ENCODE peak calls at places on chromosomes 13 and 19, in five cellular contexts. J is AG10803, A is IMR-90, W is GM20000, L is PC-9. B is an unnamed sample.

GRCh38 chr13:58630794-58631193 is 999.2 kb downstream of the PCDH17 start:
- DNase-seq in J (no peak), A (no peak), W (no peak), L (no peak), B (no peak)

GRCh38 chr13:30668305-30668704 is 50.6 kb downstream of the USPL1 start:
- DNase-seq in J (no peak), A (no peak), W (no peak), L (no peak), B (no peak)

GRCh38 chr19:39935262-39935661 is 828 bp upstream of the FCGBP start:
- DNase-seq in J (no peak), A (no peak), W (no peak), L (no peak), B (no peak)

GRCh38 chr19:17240062-17240854 is 5.5 kb downstream of the NR2F6 start:
- DNase-seq in J (no peak), A (no peak), W (no peak), L (no peak), B (no peak)

GRCh38 chr13:63012016-63012415 is 1596.4 kb upstream of the PCDH20 start:
- DNase-seq in J (no peak), A (no peak), W (no peak), L (no peak), B (no peak)

GRCh38 chr13:110326263-110326904 is 19.3 kb downstream of the COL4A2 start:
- DNase-seq in J (no peak), A (no peak), W (no peak), L (no peak), B (no peak)

GRCh38 chr13:32894589-32895001 is 121.6 kb upstream of the KL start:
- DNase-seq in J (peak), A (peak), W (no peak), L (no peak), B (no peak)

GRCh38 chr19:6719992-6720368 is 470 bp downstream of the C3 start:
- DNase-seq in J (no peak), A (no peak), W (no peak), L (no peak), B (no peak)

GRCh38 chr13:60213236-60213746 is 49.6 kb upstream of the DIAPH3 start:
- DNase-seq in J (no peak), A (no peak), W (no peak), L (no peak), B (no peak)

GRCh38 chr19:17553256-17553655 is 2.2 kb upstream of the COLGALT1 start:
- DNase-seq in J (peak), A (peak), W (no peak), L (no peak), B (no peak)

GRCh38 chr19:1840541-1841115 is 7.7 kb downstream of the REXO1 start:
- DNase-seq in J (no peak), A (no peak), W (no peak), L (no peak), B (no peak)

GRCh38 chr13:26482451-26483197 is 74.9 kb upstream of the WASF3 start:
- DNase-seq in J (peak), A (peak), W (peak), L (peak), B (peak)

GRCh38 chr13:106095919-106096318 is 439.5 kb downstream of the EFNB2 start:
- DNase-seq in J (no peak), A (no peak), W (no peak), L (no peak), B (no peak)

GRCh38 chr19:17227798-17228367 is 1.9 kb downstream of the OCEL1 start:
- DNase-seq in J (no peak), A (no peak), W (no peak), L (no peak), B (no peak)

GRCh38 chr19:18580311-18580710 is 8.3 kb upstream of the REX1BD start:
- DNase-seq in J (no peak), A (no peak), W (no peak), L (no peak), B (no peak)

GRCh38 chr19:40465025-40465780 is at the start of gene BLVRB:
- DNase-seq in J (peak), A (peak), W (no peak), L (no peak), B (no peak)

GRCh38 chr19:38264486-38265212 is at the start of gene SPINT2:
- DNase-seq in J (no peak), A (no peak), W (peak), L (no peak), B (peak)

GRCh38 chr19:8988204-8988603 is 22.0 kb downstream of the MUC16 start:
- DNase-seq in J (no peak), A (no peak), W (no peak), L (no peak), B (no peak)

GRCh38 chr19:50202399-50202798 is 1.0 kb upstream of the MYH14 start:
- DNase-seq in J (no peak), A (no peak), W (no peak), L (no peak), B (no peak)

GRCh38 chr19:12841094-12841493 is 2.8 kb downstream of the MAST1 start:
- DNase-seq in J (no peak), A (peak), W (no peak), L (peak), B (no peak)

GRCh38 chr13:110471833-110472162 is 89.7 kb downstream of the RAB20 start:
- DNase-seq in J (no peak), A (peak), W (peak), L (no peak), B (peak)

DNA sequence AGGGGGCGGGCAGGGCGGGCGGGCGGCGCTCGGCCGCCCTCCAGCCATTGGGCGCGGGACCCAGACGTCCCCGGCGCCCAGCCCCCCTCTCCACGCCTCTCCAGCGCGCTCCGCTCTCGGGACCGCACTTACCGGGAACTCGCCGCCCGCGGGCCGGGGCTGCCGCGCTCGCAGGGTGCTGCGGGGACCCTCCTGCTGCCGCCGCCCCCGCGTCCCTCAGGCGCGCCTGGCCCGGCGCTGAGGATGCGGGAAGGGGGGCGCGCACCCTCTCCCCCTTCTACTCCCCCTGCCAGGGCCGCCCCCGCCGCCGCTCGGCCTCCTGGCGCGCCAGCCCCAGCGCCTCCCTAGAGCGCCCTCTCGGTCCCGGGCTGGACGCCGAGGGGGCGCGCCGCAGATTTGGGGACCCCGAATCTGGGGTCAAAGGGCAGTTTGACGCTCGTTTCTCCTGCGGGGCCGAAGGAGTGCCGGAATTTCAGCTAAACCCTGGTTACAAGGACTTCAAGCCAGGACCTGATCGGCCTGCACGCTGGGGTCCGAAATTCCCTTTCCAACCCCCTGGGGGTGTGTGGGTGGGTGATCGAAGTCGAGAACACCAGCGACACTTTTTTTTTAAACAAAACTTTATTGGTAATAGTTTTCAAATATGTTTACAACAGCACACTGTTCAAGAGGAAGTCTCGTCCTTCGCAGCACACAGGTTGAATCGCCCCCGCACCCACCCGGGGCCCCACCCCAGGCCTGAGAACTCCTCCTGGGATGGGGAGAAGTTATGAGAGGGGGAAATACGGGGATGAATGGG is 734 bp upstream of the SAMD1 start:
- DNase-seq in J (peak), A (peak), W (peak), L (peak), B (peak)
- TF ChIP-seq CTCF in J (peak), A (peak), W (no peak), L (peak), B (peak)

DNA sequence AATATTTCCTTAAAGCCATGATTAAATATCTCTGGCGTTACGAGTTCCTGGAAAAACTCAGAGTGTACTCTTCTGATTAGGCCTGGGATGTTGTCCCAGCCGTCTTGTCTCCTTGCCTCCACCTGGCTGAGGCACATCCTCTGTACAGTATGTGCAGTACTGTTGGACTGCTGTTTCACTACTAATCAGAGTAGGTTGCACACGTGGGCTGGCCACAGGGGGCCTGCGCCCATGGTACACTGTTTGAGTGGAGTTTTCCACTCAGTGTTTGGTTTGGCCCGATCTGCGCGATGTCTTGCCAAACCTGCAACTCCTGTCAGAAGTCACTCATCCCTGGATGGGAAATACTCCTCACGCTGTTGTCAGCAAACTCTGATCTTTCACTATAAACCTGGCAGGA is 189.6 kb upstream of the CSNK1A1L start:
- DNase-seq in J (no peak), A (no peak), W (no peak), L (no peak), B (no peak)
- TF ChIP-seq CTCF in J (no peak), A (no peak), W (no peak), L (no peak), B (no peak)

DNA sequence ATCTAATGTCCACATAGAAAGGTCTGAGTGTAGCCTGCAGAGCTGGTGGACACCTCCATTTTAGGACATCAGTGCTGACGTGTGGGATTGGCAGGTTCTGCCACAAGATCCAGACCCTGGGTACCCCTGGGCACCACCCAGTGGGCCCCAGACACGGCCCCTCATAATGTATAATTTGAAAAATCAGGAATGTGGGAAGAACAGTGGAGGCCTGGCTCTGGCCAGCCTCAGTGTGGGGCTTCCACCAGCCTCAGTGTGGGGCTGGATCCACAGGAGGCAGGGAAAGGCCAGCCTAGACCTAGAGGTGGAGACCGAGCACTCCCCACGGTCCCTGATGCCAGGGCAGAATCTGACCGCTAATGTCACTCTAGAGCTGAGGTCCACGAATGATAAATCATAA is 150.7 kb upstream of the SOX1 start:
- DNase-seq in J (no peak), A (no peak), W (no peak), L (no peak), B (no peak)
- TF ChIP-seq CTCF in J (no peak), A (no peak), W (no peak), L (no peak), B (no peak)

DNA sequence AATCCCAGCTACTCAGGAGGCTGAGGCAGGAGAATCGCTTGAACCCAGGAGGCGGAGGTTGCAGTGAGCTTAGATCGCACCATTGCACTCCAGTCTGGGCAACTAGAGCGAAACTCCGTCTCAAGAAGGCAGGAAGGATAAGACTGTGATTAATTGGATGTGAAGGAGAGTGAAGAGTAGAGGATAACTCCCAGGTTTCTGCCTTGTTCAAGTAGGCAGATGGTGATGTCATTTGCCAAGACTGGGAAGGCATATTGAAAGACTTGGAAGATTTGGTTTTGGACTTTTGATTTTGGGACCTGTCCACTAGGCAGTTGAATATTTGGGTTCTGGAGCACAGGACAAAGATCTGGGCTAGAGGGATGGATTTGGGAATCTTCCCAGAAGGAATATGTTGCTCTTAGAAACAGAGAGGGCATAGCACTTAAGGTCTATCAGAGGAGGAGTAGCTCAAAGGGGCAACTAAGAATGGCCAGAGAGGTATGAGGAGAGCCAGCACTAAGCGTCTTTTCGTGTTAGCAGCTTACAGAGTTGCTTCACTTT is 20.0 kb downstream of the GARRE1 start:
- DNase-seq in J (no peak), A (peak), W (no peak), L (no peak), B (no peak)
- TF ChIP-seq CTCF in J (no peak), A (no peak), W (no peak), L (no peak), B (no peak)

GRCh38 chr13:24694907-24695306 is 14.7 kb downstream of the ATP12A start:
- DNase-seq in J (no peak), A (no peak), W (no peak), L (no peak), B (no peak)
- TF ChIP-seq CTCF in J (no peak), A (no peak), W (no peak), L (no peak), B (no peak)

GRCh38 chr19:5249526-5249925 is 91.1 kb downstream of the PTPRS start:
- DNase-seq in J (no peak), A (no peak), W (no peak), L (no peak), B (no peak)
- TF ChIP-seq CTCF in J (no peak), A (no peak), W (no peak), L (no peak), B (no peak)

GRCh38 chr19:29262085-29262484 is 49.1 kb upstream of the UQCRFS1 start:
- DNase-seq in J (no peak), A (no peak), W (no peak), L (no peak), B (no peak)

GRCh38 chr19:29256516-29256915 is 43.6 kb upstream of the UQCRFS1 start:
- DNase-seq in J (no peak), A (no peak), W (no peak), L (no peak), B (no peak)

GRCh38 chr19:29259867-29260281 is 46.9 kb upstream of the UQCRFS1 start:
- DNase-seq in J (no peak), A (no peak), W (no peak), L (no peak), B (no peak)

GRCh38 chr19:29260477-29261317 is 47.7 kb upstream of the UQCRFS1 start:
- DNase-seq in J (peak), A (peak), W (peak), L (no peak), B (no peak)

GRCh38 chr19:29259153-29259552 is 46.2 kb upstream of the UQCRFS1 start:
- DNase-seq in J (no peak), A (no peak), W (no peak), L (no peak), B (no peak)
- TF ChIP-seq CTCF in J (peak), A (peak), W (peak), L (peak), B (peak)